ENCODE peak calls at places on chromosomes 7 and 10, in five cellular contexts. U, E, J, T and B are unnamed samples.

GRCh38 chr10:49837096-49837495 is 75.0 kb upstream of the OGDHL start:
- DNase-seq in U (no peak), E (no peak), J (no peak), T (peak), B (peak)

GRCh38 chr7:36862685-36863375 is 138.5 kb upstream of the AOAH start:
- DNase-seq in U (no peak), E (no peak), J (no peak), T (no peak), B (peak)

GRCh38 chr10:62437696-62438095 is 63.5 kb downstream of the ZNF365 start:
- DNase-seq in U (peak), E (peak), J (no peak), T (peak), B (peak)

GRCh38 chr10:122181055-122181732 is 89.9 kb upstream of the BTBD16 start:
- DNase-seq in U (no peak), E (no peak), J (no peak), T (peak), B (no peak)

GRCh38 chr10:29119374-29119773 is 169.5 kb upstream of the LYZL1 start:
- DNase-seq in U (no peak), E (peak), J (no peak), T (peak), B (no peak)

GRCh38 chr10:52774600-52775106 is 2.1 kb upstream of the MBL2 start:
- DNase-seq in U (no peak), E (no peak), J (no peak), T (no peak), B (no peak)

GRCh38 chr7:119197872-119198527 is 973.5 kb downstream of the ANKRD7 start:
- DNase-seq in U (no peak), E (peak), J (no peak), T (peak), B (peak)

GRCh38 chr7:132004528-132004927 is 448.1 kb upstream of the PODXL start:
- DNase-seq in U (no peak), E (no peak), J (peak), T (no peak), B (no peak)

GRCh38 chr10:71014021-71014782 is 125.8 kb upstream of the PCBD1 start:
- DNase-seq in U (no peak), E (no peak), J (no peak), T (no peak), B (no peak)

GRCh38 chr7:153675141-153675540 is 377.1 kb upstream of the DPP6 start:
- DNase-seq in U (no peak), E (no peak), J (no peak), T (no peak), B (no peak)

GRCh38 chr7:49803812-49804211 is 30.4 kb downstream of the VWC2 start:
- DNase-seq in U (no peak), E (no peak), J (no peak), T (no peak), B (no peak)

GRCh38 chr7:28008171-28008570 is 172.4 kb downstream of the JAZF1 start:
- DNase-seq in U (no peak), E (no peak), J (no peak), T (no peak), B (peak)

GRCh38 chr10:103445767-103446567 is 6.2 kb downstream of the CALHM2 start:
- DNase-seq in U (no peak), E (no peak), J (peak), T (peak), B (peak)

GRCh38 chr10:100621360-100622205 is 85.8 kb downstream of the HIF1AN start:
- DNase-seq in U (no peak), E (no peak), J (no peak), T (peak), B (peak)

GRCh38 chr7:22147113-22147512 is 201.4 kb upstream of the CDCA7L start:
- DNase-seq in U (no peak), E (no peak), J (no peak), T (no peak), B (peak)

GRCh38 chr7:6271694-6272371 is 591 bp downstream of the CYTH3 start:
- DNase-seq in U (peak), E (peak), J (peak), T (no peak), B (no peak)

GRCh38 chr10:126468876-126469643 is 80.8 kb upstream of the ADAM12 start:
- DNase-seq in U (no peak), E (no peak), J (no peak), T (no peak), B (peak)

GRCh38 chr7:73770002-73770859 is at the start of gene CLDN3:
- DNase-seq in U (peak), E (peak), J (no peak), T (no peak), B (no peak)

GRCh38 chr10:43114743-43115611 is 23.3 kb upstream of the CSGALNACT2 start:
- DNase-seq in U (no peak), E (no peak), J (no peak), T (no peak), B (no peak)

GRCh38 chr10:69375307-69376151 is 41.2 kb downstream of the TACR2 start:
- DNase-seq in U (no peak), E (no peak), J (peak), T (no peak), B (no peak)

GRCh38 chr7:137731436-137731835 is 115.3 kb downstream of the DGKI start:
- DNase-seq in U (no peak), E (no peak), J (no peak), T (peak), B (no peak)

GRCh38 chr7:47538846-47539311 is 43.0 kb downstream of the TNS3 start:
- DNase-seq in U (no peak), E (no peak), J (no peak), T (no peak), B (no peak)

GRCh38 chr10:75197906-75198305 is 12.7 kb upstream of the VDAC2 start:
- DNase-seq in U (no peak), E (no peak), J (no peak), T (no peak), B (no peak)

GRCh38 chr7:16934947-16935742 is 53.4 kb upstream of the AGR3 start:
- DNase-seq in U (no peak), E (no peak), J (no peak), T (peak), B (no peak)

GRCh38 chr10:1785835-1786234 is 48.5 kb upstream of the ADARB2 start:
- DNase-seq in U (no peak), E (no peak), J (no peak), T (no peak), B (no peak)

GRCh38 chr7:152336754-152337368 is 98.9 kb downstream of the KMT2C start:
- DNase-seq in U (peak), E (peak), J (no peak), T (peak), B (peak)

GRCh38 chr10:44898665-44899064 is 12.5 kb upstream of the TMEM72 start:
- DNase-seq in U (no peak), E (no peak), J (no peak), T (no peak), B (no peak)

GRCh38 chr7:5218564-5219360 is 28.7 kb downstream of the WIPI2 start:
- DNase-seq in U (no peak), E (no peak), J (no peak), T (no peak), B (no peak)

GRCh38 chr7:76037310-76037709 is 10.5 kb downstream of the STYXL1 start:
- DNase-seq in U (no peak), E (no peak), J (peak), T (peak), B (peak)

GRCh38 chr7:69622014-69622818 is 23.9 kb downstream of the AUTS2 start:
- DNase-seq in U (no peak), E (no peak), J (no peak), T (no peak), B (no peak)

GRCh38 chr7:34070486-34071323 is 165.4 kb downstream of the BMPER start:
- DNase-seq in U (no peak), E (no peak), J (no peak), T (peak), B (peak)

GRCh38 chr10:32210306-32211045 is 136.5 kb downstream of the EPC1 start:
- DNase-seq in U (no peak), E (peak), J (no peak), T (peak), B (peak)

GRCh38 chr10:49160110-49160509 is 26.3 kb upstream of the FAM170B start:
- DNase-seq in U (no peak), E (no peak), J (no peak), T (no peak), B (no peak)

GRCh38 chr7:18574676-18575075 is 79.1 kb downstream of the HDAC9 start:
- DNase-seq in U (no peak), E (no peak), J (no peak), T (no peak), B (no peak)

GRCh38 chr7:96667026-96667425 is 42.6 kb downstream of the SEM1 start:
- DNase-seq in U (no peak), E (no peak), J (no peak), T (no peak), B (peak)

GRCh38 chr7:19442016-19442785 is 266.6 kb downstream of the POLR1F start:
- DNase-seq in U (no peak), E (peak), J (no peak), T (peak), B (peak)

GRCh38 chr7:43664681-43665080 is 64.6 kb downstream of the COA1 start:
- DNase-seq in U (no peak), E (no peak), J (no peak), T (no peak), B (peak)